ENCODE peak calls at places on chromosomes 7 and 10, in seven cellular contexts. One of them, this sample, is unnamed.

GRCh38 chr10:5530846-5531557 is 6.2 kb downstream of the CALML3 start:
- DNase-seq in type B pancreatic cell: no peak
- DNase-seq in T-helper 1 cell: no peak
- DNase-seq in activated CD4-positive, alpha-beta T cell treated with anti-CD3 and anti-CD28 coated beads for 4 hours: no peak
- DNase-seq in breast epithelium: no peak
- DNase-seq in left cardiac atrium: no peak
- DNase-seq in NCI-H748 treated with DMSO at 0.1 percent for 48 hours: no peak
- DNase-seq in this sample: no peak

GRCh38 chr10:121596668-121597503 is 1.4 kb downstream of the FGFR2 start:
- DNase-seq in type B pancreatic cell: no peak
- DNase-seq in T-helper 1 cell: no peak
- DNase-seq in activated CD4-positive, alpha-beta T cell treated with anti-CD3 and anti-CD28 coated beads for 4 hours: no peak
- DNase-seq in breast epithelium: peak; percentile 62
- DNase-seq in left cardiac atrium: peak; percentile 59
- DNase-seq in NCI-H748 treated with DMSO at 0.1 percent for 48 hours: no peak
- DNase-seq in this sample: no peak

GRCh38 chr7:156232931-156233705 is 407.5 kb upstream of the RNF32 start:
- DNase-seq in type B pancreatic cell: no peak
- DNase-seq in T-helper 1 cell: no peak
- DNase-seq in activated CD4-positive, alpha-beta T cell treated with anti-CD3 and anti-CD28 coated beads for 4 hours: no peak
- DNase-seq in breast epithelium: no peak
- DNase-seq in left cardiac atrium: no peak
- DNase-seq in NCI-H748 treated with DMSO at 0.1 percent for 48 hours: no peak
- DNase-seq in this sample: no peak

GRCh38 chr7:1301054-1301811 is 68.6 kb downstream of the UNCX start:
- DNase-seq in type B pancreatic cell: no peak
- DNase-seq in T-helper 1 cell: no peak
- DNase-seq in activated CD4-positive, alpha-beta T cell treated with anti-CD3 and anti-CD28 coated beads for 4 hours: no peak
- DNase-seq in breast epithelium: no peak
- DNase-seq in left cardiac atrium: no peak
- DNase-seq in NCI-H748 treated with DMSO at 0.1 percent for 48 hours: no peak
- DNase-seq in this sample: no peak

GRCh38 chr10:132711618-132712051 is 74.3 kb downstream of the NKX6-2 start:
- DNase-seq in type B pancreatic cell: no peak
- DNase-seq in T-helper 1 cell: no peak
- DNase-seq in activated CD4-positive, alpha-beta T cell treated with anti-CD3 and anti-CD28 coated beads for 4 hours: no peak
- DNase-seq in breast epithelium: no peak
- DNase-seq in left cardiac atrium: peak; percentile 17
- DNase-seq in NCI-H748 treated with DMSO at 0.1 percent for 48 hours: no peak
- DNase-seq in this sample: no peak

GRCh38 chr10:123380491-123381085 is 226.4 kb downstream of the BUB3 start:
- DNase-seq in type B pancreatic cell: no peak
- DNase-seq in T-helper 1 cell: no peak
- DNase-seq in activated CD4-positive, alpha-beta T cell treated with anti-CD3 and anti-CD28 coated beads for 4 hours: no peak
- DNase-seq in breast epithelium: no peak
- DNase-seq in left cardiac atrium: no peak
- DNase-seq in NCI-H748 treated with DMSO at 0.1 percent for 48 hours: peak; percentile 17
- DNase-seq in this sample: no peak

GRCh38 chr7:22697897-22698645 is 28.9 kb upstream of the IL6 start:
- DNase-seq in type B pancreatic cell: no peak
- DNase-seq in T-helper 1 cell: peak; percentile 78
- DNase-seq in activated CD4-positive, alpha-beta T cell treated with anti-CD3 and anti-CD28 coated beads for 4 hours: peak; percentile 12
- DNase-seq in breast epithelium: no peak
- DNase-seq in left cardiac atrium: no peak
- DNase-seq in NCI-H748 treated with DMSO at 0.1 percent for 48 hours: no peak
- DNase-seq in this sample: no peak

GRCh38 chr10:95815133-95815532 is 59.2 kb downstream of the ENTPD1 start:
- DNase-seq in type B pancreatic cell: no peak
- DNase-seq in T-helper 1 cell: no peak
- DNase-seq in activated CD4-positive, alpha-beta T cell treated with anti-CD3 and anti-CD28 coated beads for 4 hours: no peak
- DNase-seq in breast epithelium: no peak
- DNase-seq in left cardiac atrium: no peak
- DNase-seq in NCI-H748 treated with DMSO at 0.1 percent for 48 hours: no peak
- DNase-seq in this sample: no peak

GRCh38 chr7:101507791-101508252 is 121.3 kb downstream of the MYL10 start:
- DNase-seq in type B pancreatic cell: peak; percentile 76
- DNase-seq in T-helper 1 cell: peak; percentile 42
- DNase-seq in activated CD4-positive, alpha-beta T cell treated with anti-CD3 and anti-CD28 coated beads for 4 hours: no peak
- DNase-seq in breast epithelium: no peak
- DNase-seq in left cardiac atrium: no peak
- DNase-seq in NCI-H748 treated with DMSO at 0.1 percent for 48 hours: peak; percentile 38
- DNase-seq in this sample: no peak

GRCh38 chr7:75884401-75884800 is 5.6 kb downstream of the RHBDD2 start:
- DNase-seq in type B pancreatic cell: no peak
- DNase-seq in T-helper 1 cell: no peak
- DNase-seq in activated CD4-positive, alpha-beta T cell treated with anti-CD3 and anti-CD28 coated beads for 4 hours: no peak
- DNase-seq in breast epithelium: no peak
- DNase-seq in left cardiac atrium: no peak
- DNase-seq in NCI-H748 treated with DMSO at 0.1 percent for 48 hours: no peak
- DNase-seq in this sample: no peak

GRCh38 chr7:1290262-1291039 is 57.8 kb downstream of the UNCX start:
- DNase-seq in type B pancreatic cell: no peak
- DNase-seq in T-helper 1 cell: peak; percentile 6
- DNase-seq in activated CD4-positive, alpha-beta T cell treated with anti-CD3 and anti-CD28 coated beads for 4 hours: no peak
- DNase-seq in breast epithelium: no peak
- DNase-seq in left cardiac atrium: peak; percentile 27
- DNase-seq in NCI-H748 treated with DMSO at 0.1 percent for 48 hours: peak; percentile 77
- DNase-seq in this sample: no peak

GRCh38 chr10:107215681-107216080 is 51.2 kb upstream of the SORCS1 start:
- DNase-seq in type B pancreatic cell: no peak
- DNase-seq in T-helper 1 cell: no peak
- DNase-seq in activated CD4-positive, alpha-beta T cell treated with anti-CD3 and anti-CD28 coated beads for 4 hours: no peak
- DNase-seq in breast epithelium: no peak
- DNase-seq in left cardiac atrium: no peak
- DNase-seq in NCI-H748 treated with DMSO at 0.1 percent for 48 hours: no peak
- DNase-seq in this sample: no peak

GRCh38 chr10:31157125-31157983 is 125.7 kb upstream of the ZNF438 start:
- DNase-seq in type B pancreatic cell: no peak
- DNase-seq in T-helper 1 cell: no peak
- DNase-seq in activated CD4-positive, alpha-beta T cell treated with anti-CD3 and anti-CD28 coated beads for 4 hours: no peak
- DNase-seq in breast epithelium: no peak
- DNase-seq in left cardiac atrium: peak; percentile 68
- DNase-seq in NCI-H748 treated with DMSO at 0.1 percent for 48 hours: no peak
- DNase-seq in this sample: no peak

GRCh38 chr7:151083071-151083823 is at the start of gene TMUB1:
- DNase-seq in type B pancreatic cell: peak; percentile 84
- DNase-seq in T-helper 1 cell: peak; percentile 78
- DNase-seq in activated CD4-positive, alpha-beta T cell treated with anti-CD3 and anti-CD28 coated beads for 4 hours: peak; percentile 87
- DNase-seq in breast epithelium: peak; percentile 65
- DNase-seq in left cardiac atrium: peak; percentile 89
- DNase-seq in NCI-H748 treated with DMSO at 0.1 percent for 48 hours: peak; percentile 31
- DNase-seq in this sample: peak; percentile 32

GRCh38 chr10:124319926-124320391 is 98.8 kb downstream of the OAT start:
- DNase-seq in type B pancreatic cell: peak; percentile 54
- DNase-seq in T-helper 1 cell: no peak
- DNase-seq in activated CD4-positive, alpha-beta T cell treated with anti-CD3 and anti-CD28 coated beads for 4 hours: no peak
- DNase-seq in breast epithelium: no peak
- DNase-seq in left cardiac atrium: no peak
- DNase-seq in NCI-H748 treated with DMSO at 0.1 percent for 48 hours: no peak
- DNase-seq in this sample: no peak

GRCh38 chr10:42836771-42837468 is 54.3 kb downstream of the BMS1 start:
- DNase-seq in type B pancreatic cell: no peak
- DNase-seq in T-helper 1 cell: no peak
- DNase-seq in activated CD4-positive, alpha-beta T cell treated with anti-CD3 and anti-CD28 coated beads for 4 hours: no peak
- DNase-seq in breast epithelium: no peak
- DNase-seq in left cardiac atrium: no peak
- DNase-seq in NCI-H748 treated with DMSO at 0.1 percent for 48 hours: no peak
- DNase-seq in this sample: no peak

GRCh38 chr10:69101451-69102095 is 13.7 kb downstream of the SRGN start:
- DNase-seq in type B pancreatic cell: no peak
- DNase-seq in T-helper 1 cell: peak; percentile 27
- DNase-seq in activated CD4-positive, alpha-beta T cell treated with anti-CD3 and anti-CD28 coated beads for 4 hours: no peak
- DNase-seq in breast epithelium: no peak
- DNase-seq in left cardiac atrium: no peak
- DNase-seq in NCI-H748 treated with DMSO at 0.1 percent for 48 hours: no peak
- DNase-seq in this sample: no peak

GRCh38 chr10:97596101-97597055 is 6.9 kb downstream of the C10orf62 start:
- DNase-seq in type B pancreatic cell: no peak
- DNase-seq in T-helper 1 cell: no peak
- DNase-seq in activated CD4-positive, alpha-beta T cell treated with anti-CD3 and anti-CD28 coated beads for 4 hours: no peak
- DNase-seq in breast epithelium: peak; percentile 68
- DNase-seq in left cardiac atrium: peak; percentile 68
- DNase-seq in NCI-H748 treated with DMSO at 0.1 percent for 48 hours: no peak
- DNase-seq in this sample: no peak

GRCh38 chr7:47093835-47094234 is 488.1 kb downstream of the TNS3 start:
- DNase-seq in type B pancreatic cell: no peak
- DNase-seq in T-helper 1 cell: no peak
- DNase-seq in activated CD4-positive, alpha-beta T cell treated with anti-CD3 and anti-CD28 coated beads for 4 hours: no peak
- DNase-seq in breast epithelium: no peak
- DNase-seq in left cardiac atrium: no peak
- DNase-seq in NCI-H748 treated with DMSO at 0.1 percent for 48 hours: no peak
- DNase-seq in this sample: no peak

GRCh38 chr10:87752571-87752970 is 65.5 kb downstream of the ATAD1 start:
- DNase-seq in type B pancreatic cell: no peak
- DNase-seq in T-helper 1 cell: no peak
- DNase-seq in activated CD4-positive, alpha-beta T cell treated with anti-CD3 and anti-CD28 coated beads for 4 hours: no peak
- DNase-seq in breast epithelium: no peak
- DNase-seq in left cardiac atrium: no peak
- DNase-seq in NCI-H748 treated with DMSO at 0.1 percent for 48 hours: no peak
- DNase-seq in this sample: no peak

This sample was measured in esophagus squamous epithelium.